ENCODE peak calls at places on chromosome 2, in eight cellular contexts. T is heart left ventricle, Z is Panc1, F is astrocyte, L is uterus, P is tibial artery, G is mammary epithelial cell, W is right lobe of liver. V is an unnamed sample. For H3K4me1, the result is how much of the 10 kb centered on the place peaks cover.

GRCh38 chr2:10530607-10531239 is 82.6 kb upstream of the ODC1 start:
- DNase-seq in T (no peak), Z (no peak), F (no peak), L (no peak), P (no peak), G (no peak), W (no peak), V (peak)

GRCh38 chr2:8980096-8980495 is 23.4 kb downstream of the MBOAT2 start:
- DNase-seq in T (no peak), Z (no peak), F (peak), L (no peak), P (no peak), G (no peak), W (no peak), V (no peak)

GRCh38 chr2:55364189-55365055 is 55.2 kb downstream of the CCDC88A start:
- DNase-seq in T (no peak), Z (peak), F (peak), L (peak), P (peak), G (peak), W (no peak), V (no peak)

GRCh38 chr2:71226391-71226964 is 425 bp downstream of the PAIP2B start:
- DNase-seq in T (peak), Z (no peak), F (no peak), L (peak), P (peak), G (peak), W (peak), V (peak)

GRCh38 chr2:109376796-109377495 is 236.8 kb downstream of the SEPTIN10 start:
- DNase-seq in T (no peak), Z (no peak), F (no peak), L (peak), P (peak), G (no peak), W (no peak), V (peak)

GRCh38 chr2:124983595-124983994 is 958.5 kb downstream of the CNTNAP5 start:
- DNase-seq in T (no peak), Z (peak), F (peak), L (no peak), P (no peak), G (peak), W (no peak), V (no peak)

GRCh38 chr2:240972201-240972600 is 26.2 kb upstream of the SNED1 start:
- DNase-seq in T (peak), Z (no peak), F (no peak), L (no peak), P (no peak), G (no peak), W (no peak), V (peak)

GRCh38 chr2:99278793-99279291 is 22.2 kb downstream of the LYG1 start:
- DNase-seq in T (no peak), Z (no peak), F (peak), L (no peak), P (no peak), G (peak), W (no peak), V (no peak)

GRCh38 chr2:219571311-219572236 is at the start of gene OBSL1:
- DNase-seq in T (peak), Z (no peak), F (peak), L (peak), P (peak), G (peak), W (peak), V (peak)

GRCh38 chr2:141570474-141571131 is 560.2 kb downstream of the LRP1B start:
- DNase-seq in T (peak), Z (no peak), F (no peak), L (no peak), P (no peak), G (no peak), W (no peak), V (peak)

GRCh38 chr2:62852254-62852653 is 146.7 kb downstream of the EHBP1 start:
- DNase-seq in T (no peak), Z (no peak), F (no peak), L (no peak), P (no peak), G (no peak), W (no peak), V (no peak)

GRCh38 chr2:181892795-181893435 is 1.4 kb downstream of the ITPRID2 start:
- DNase-seq in T (no peak), Z (no peak), F (peak), L (no peak), P (no peak), G (peak), W (no peak), V (no peak)

GRCh38 chr2:179837408-179837807 is 24.0 kb downstream of the ZNF385B start:
- DNase-seq in T (no peak), Z (no peak), F (peak), L (no peak), P (no peak), G (peak), W (no peak), V (no peak)

GRCh38 chr2:207449673-207450072 is 80.1 kb upstream of the CREB1 start:
- DNase-seq in T (no peak), Z (no peak), F (no peak), L (no peak), P (no peak), G (no peak), W (no peak), V (no peak)

GRCh38 chr2:238154570-238154969 is 4.2 kb upstream of the ERFE start:
- DNase-seq in T (peak), Z (no peak), F (no peak), L (no peak), P (no peak), G (no peak), W (no peak), V (peak)

GRCh38 chr2:240648650-240649275 is 23.5 kb downstream of the GPR35 start:
- DNase-seq in T (no peak), Z (no peak), F (no peak), L (no peak), P (no peak), G (no peak), W (no peak), V (peak)

GRCh38 chr2:194116861-194117260 is 1540.2 kb upstream of the SLC39A10 start:
- DNase-seq in T (no peak), Z (no peak), F (no peak), L (no peak), P (no peak), G (peak), W (no peak), V (no peak)

GRCh38 chr2:31694444-31694843 is 113.7 kb upstream of the SRD5A2 start:
- DNase-seq in T (no peak), Z (no peak), F (no peak), L (no peak), P (no peak), G (peak), W (no peak), V (no peak)

GRCh38 chr2:43539991-43540860 is 55.6 kb downstream of the THADA start:
- DNase-seq in T (peak), Z (no peak), F (peak), L (peak), P (peak), G (peak), W (peak), V (peak)

GRCh38 chr2:177689623-177690022 is 297.1 kb downstream of the AGPS start:
- DNase-seq in T (no peak), Z (no peak), F (no peak), L (no peak), P (no peak), G (no peak), W (no peak), V (no peak)

GRCh38 chr2:41928593-41928992 is 119.2 kb upstream of the PKDCC start:
- DNase-seq in T (no peak), Z (no peak), F (peak), L (peak), P (no peak), G (peak), W (no peak), V (no peak)

GRCh38 chr2:232525199-232525598 is 761 bp upstream of the CHRND start:
- DNase-seq in T (peak), Z (no peak), F (no peak), L (no peak), P (no peak), G (no peak), W (no peak), V (no peak)

GRCh38 chr2:53785378-53785777 is 1.4 kb downstream of the ASB3 start:
- DNase-seq in T (no peak), Z (no peak), F (no peak), L (no peak), P (no peak), G (no peak), W (no peak), V (no peak)

GRCh38 chr2:190607657-190608357 is 41.1 kb upstream of the NAB1 start:
- DNase-seq in T (no peak), Z (peak), F (peak), L (no peak), P (no peak), G (no peak), W (no peak), V (no peak)

GRCh38 chr2:112627060-112628040 is 18.4 kb upstream of the SLC20A1 start:
- DNase-seq in T (peak), Z (peak), F (peak), L (peak), P (peak), G (peak), W (no peak), V (no peak)

GRCh38 chr2:9548506-9548905 is 7.1 kb downstream of the ADAM17 start:
- DNase-seq in T (no peak), Z (no peak), F (no peak), L (no peak), P (no peak), G (peak), W (no peak), V (no peak)

GRCh38 chr2:40210344-40210967 is 241.4 kb downstream of the SLC8A1 start:
- DNase-seq in T (no peak), Z (no peak), F (no peak), L (no peak), P (no peak), G (no peak), W (no peak), V (no peak)

GRCh38 chr2:45904267-45904921 is 252.9 kb downstream of the PRKCE start:
- DNase-seq in T (no peak), Z (no peak), F (peak), L (no peak), P (no peak), G (no peak), W (no peak), V (no peak)

GRCh38 chr2:193806088-193806774 is 1611.5 kb upstream of the TMEFF2 start:
- DNase-seq in T (no peak), Z (no peak), F (no peak), L (no peak), P (no peak), G (peak), W (no peak), V (no peak)

GRCh38 chr2:65396348-65397026 is 35.9 kb downstream of the SPRED2 start:
- DNase-seq in T (no peak), Z (no peak), F (peak), L (no peak), P (peak), G (no peak), W (no peak), V (no peak)

GRCh38 chr2:28469304-28469703 is 26.6 kb upstream of the PLB1 start:
- DNase-seq in T (no peak), Z (no peak), F (peak), L (no peak), P (no peak), G (no peak), W (no peak), V (no peak)

GRCh38 chr2:85924522-85924921 is 35.7 kb upstream of the ST3GAL5 start:
- DNase-seq in T (peak), Z (no peak), F (peak), L (peak), P (peak), G (peak), W (peak), V (no peak)

DNA sequence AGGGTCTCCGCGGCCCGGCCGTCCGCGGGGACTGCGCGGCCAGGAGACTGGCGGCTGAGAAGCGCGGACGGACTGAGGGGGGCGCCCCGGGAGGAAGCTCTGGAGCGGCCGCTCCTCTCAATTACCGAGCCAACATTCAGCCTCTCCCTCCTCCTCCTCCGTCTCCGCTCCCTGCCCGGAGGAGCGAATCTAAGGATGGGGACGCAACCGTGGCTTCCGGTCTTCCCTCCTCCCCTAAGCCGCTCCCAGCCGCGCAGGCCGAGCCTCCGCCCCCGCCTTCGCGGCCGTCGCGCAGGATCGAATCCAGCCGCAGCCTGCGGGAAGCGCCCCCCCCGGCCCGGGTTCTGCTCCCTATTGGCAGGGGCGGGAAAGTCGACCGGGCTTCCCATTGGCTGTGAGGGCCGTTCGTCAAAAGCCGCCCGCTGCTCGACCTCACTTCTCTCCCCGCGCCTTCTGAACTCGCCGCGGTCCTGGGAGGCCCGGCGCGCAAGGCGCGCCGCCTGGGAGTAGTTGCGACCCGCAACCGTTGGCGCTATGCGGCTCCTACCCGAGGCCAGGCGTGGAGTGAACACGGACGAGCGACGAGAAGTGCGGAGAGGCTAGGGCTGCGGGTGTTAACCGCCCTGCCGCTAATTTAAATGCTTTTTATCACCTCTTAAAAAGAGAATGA is at the start of gene HNRNPLL:
- DNase-seq in T (peak), Z (peak), F (peak), L (peak), P (peak), G (peak), W (peak), V (peak)
- TF ChIP-seq CTCF in T (no peak), Z (no peak), F (no peak), L (no peak), P (no peak), G (no peak), W (no peak), V (no peak)

GRCh38 chr2:127685410-127686110 is 10.2 kb upstream of the LIMS2 start:
- DNase-seq in T (no peak), Z (no peak), F (no peak), L (no peak), P (no peak), G (no peak), W (no peak), V (no peak)

GRCh38 chr2:127681976-127682857 is 6.9 kb upstream of the LIMS2 start:
- DNase-seq in T (no peak), Z (no peak), F (no peak), L (no peak), P (no peak), G (no peak), W (no peak), V (no peak)

GRCh38 chr2:127683056-127683455 is 7.7 kb upstream of the LIMS2 start:
- DNase-seq in T (no peak), Z (no peak), F (no peak), L (no peak), P (no peak), G (no peak), W (no peak), V (no peak)

GRCh38 chr2:127681288-127681771 is 6.0 kb upstream of the LIMS2 start:
- DNase-seq in T (peak), Z (no peak), F (no peak), L (peak), P (peak), G (no peak), W (no peak), V (no peak)

DNA sequence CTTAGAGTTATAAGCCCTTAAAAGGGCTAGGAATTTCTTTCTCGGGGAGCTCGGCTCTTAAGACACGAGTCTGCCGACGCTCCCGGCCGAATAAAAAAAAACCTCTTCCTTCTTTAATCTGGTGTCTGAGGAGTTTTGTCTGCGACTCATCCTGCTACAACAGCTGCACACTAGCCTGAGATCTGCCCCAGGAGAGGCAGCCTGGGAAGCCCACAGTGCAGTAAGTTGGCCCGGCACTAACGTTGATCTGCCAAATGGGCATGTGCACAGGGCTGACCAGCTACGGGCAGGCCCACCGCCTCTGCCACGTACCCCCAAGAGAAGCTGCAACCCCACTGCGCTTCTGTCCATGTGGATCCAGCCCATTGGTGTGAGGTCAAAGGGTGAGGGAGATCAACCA is 8.4 kb upstream of the LIMS2 start:
- DNase-seq in T (peak), Z (no peak), F (peak), L (no peak), P (peak), G (no peak), W (no peak), V (no peak)
- H3K4me1 ChIP-seq in T (under half), Z (under half), F (under half), L (under half), P (under half), G (under half), W (under half), V (under half)

GRCh38 chr2:1080984-1081383 is 130.3 kb downstream of the SNTG2 start:
- DNase-seq in T (no peak), Z (no peak), F (no peak), L (no peak), P (no peak), G (no peak), W (no peak), V (no peak)
- H3K4me3 ChIP-seq in T (no peak), Z (no peak), F (no peak), L (no peak), P (no peak), G (no peak), W (no peak), V (no peak)

GRCh38 chr2:159968282-159968900 is 94.0 kb downstream of the PLA2R1 start:
- DNase-seq in T (no peak), Z (no peak), F (peak), L (no peak), P (no peak), G (peak), W (no peak), V (no peak)
- TF ChIP-seq CTCF in T (peak), Z (peak), F (peak), L (peak), P (peak), G (peak), W (peak), V (peak)

DNA sequence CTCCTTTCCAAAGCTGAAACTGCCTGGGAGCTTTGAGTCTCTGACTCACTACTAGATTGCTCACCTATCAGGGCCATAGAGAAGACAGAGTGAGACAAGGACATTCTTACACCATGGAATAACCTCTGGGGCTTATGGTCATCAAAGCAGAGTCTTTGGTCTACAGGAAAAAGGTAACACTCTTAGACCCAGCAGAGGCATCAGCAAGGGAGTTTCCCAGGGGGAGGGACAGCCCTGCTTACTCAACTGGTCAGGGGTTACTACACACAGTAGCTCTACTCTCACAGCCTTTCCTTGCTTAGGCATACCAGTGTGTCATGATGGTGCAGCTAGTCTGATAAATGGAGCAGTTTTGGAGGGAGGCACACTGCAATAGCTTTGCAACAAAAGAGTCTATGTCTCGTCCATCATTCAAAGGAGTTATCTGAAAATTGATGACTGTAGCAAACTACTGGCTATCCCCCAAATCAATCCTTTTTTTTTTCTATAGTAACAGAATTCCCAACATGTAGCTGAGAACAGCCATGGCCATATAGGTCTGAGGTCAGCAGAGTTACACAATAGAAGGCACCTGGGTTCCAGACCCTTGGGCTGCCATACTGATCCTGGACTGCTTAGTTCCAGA is 22.4 kb upstream of the CD28 start:
- DNase-seq in T (no peak), Z (no peak), F (peak), L (no peak), P (peak), G (peak), W (peak), V (no peak)
- H3K4me1 ChIP-seq in T (under half), Z (under half), F (half or more), L (under half), P (half or more), G (half or more), W (under half), V (under half)

GRCh38 chr2:23954325-23955014 is 14.2 kb downstream of the UBXN2A start:
- DNase-seq in T (no peak), Z (no peak), F (no peak), L (no peak), P (no peak), G (no peak), W (no peak), V (no peak)
- H3K4me3 ChIP-seq in T (peak), Z (no peak), F (no peak), L (no peak), P (no peak), G (no peak), W (no peak), V (no peak)

DNA sequence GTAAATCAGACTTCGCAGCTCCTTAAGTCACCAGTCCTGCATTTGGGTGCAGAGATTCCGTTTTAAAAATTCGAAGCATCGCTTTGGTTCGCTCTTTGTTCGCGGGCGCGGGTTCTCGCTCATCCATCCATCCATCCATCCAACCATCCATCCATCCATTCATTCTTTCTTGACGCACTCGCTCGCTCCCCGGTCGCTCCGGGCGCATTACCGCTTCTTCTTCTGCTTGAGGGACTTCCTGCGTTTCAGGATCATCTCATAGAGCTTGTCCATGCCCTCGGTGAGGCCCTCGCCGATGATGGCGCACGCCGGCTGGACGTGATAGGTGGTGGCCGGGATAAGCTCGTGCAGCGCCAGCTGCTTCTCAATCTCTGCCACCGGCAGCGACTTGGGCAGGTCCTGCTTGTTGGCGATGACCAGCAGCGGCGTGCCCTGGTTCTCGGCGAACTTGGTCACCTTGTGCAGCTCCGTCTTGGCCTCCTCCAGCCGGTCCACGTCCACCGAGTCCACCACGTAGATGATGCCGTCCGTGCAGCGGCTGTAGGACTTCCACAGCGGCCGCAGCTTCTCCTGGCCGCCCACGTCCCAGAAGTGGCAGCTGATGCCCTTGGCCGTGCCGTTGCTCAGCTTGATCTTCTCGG is 960 bp downstream of the ARL4C start:
- DNase-seq in T (peak), Z (no peak), F (peak), L (no peak), P (no peak), G (no peak), W (peak), V (peak)
- TF ChIP-seq CTCF in T (no peak), Z (no peak), F (no peak), L (no peak), P (no peak), G (no peak), W (no peak), V (no peak)

DNA sequence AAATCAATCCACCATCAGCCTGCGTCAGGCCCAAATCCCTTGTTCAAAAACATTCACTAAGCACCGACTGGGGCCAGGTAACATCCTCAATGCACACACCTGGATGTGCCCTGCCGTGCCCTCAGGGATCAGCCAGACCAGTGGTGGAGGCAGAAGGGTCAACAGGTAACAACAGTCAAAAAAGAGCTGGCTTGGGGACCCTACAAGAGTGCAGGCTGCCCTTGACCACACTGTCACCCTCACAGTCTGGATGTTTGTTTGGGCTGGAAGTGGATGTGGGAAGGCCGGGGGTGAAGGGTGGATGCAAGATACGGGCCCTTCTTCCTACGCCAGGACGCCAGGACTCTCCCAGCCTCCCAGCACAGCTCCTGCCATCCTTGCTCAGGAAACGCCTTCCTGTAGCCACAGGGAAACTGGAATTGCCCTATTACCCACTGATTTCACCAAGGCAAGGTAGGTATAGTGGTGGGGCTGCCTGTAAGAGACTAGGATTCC is 2.7 kb downstream of the BIN1 start:
- DNase-seq in T (no peak), Z (no peak), F (no peak), L (no peak), P (no peak), G (no peak), W (no peak), V (peak)
- H3K4me1 ChIP-seq in T (under half), Z (under half), F (under half), L (under half), P (under half), G (under half), W (under half), V (under half)